ENCODE peak calls at places on chromosomes 13 and 19, in nine cellular contexts. O, G, A, R, I, W, F, J and Y are unnamed samples.

GRCh38 chr19:1860133-1860775 is 3.1 kb downstream of the KLF16 start:
- DNase-seq in O (peak; percentile 79), G (peak; percentile 86), A (no peak), R (peak; percentile 72), I (peak; percentile 67), W (peak; percentile 81), F (peak; percentile 68), J (no peak), Y (peak; percentile 74)

GRCh38 chr19:21109116-21109515 is 27.1 kb downstream of the ZNF714 start:
- DNase-seq in O (no peak), G (no peak), A (no peak), R (no peak), I (no peak), W (no peak), F (no peak), J (no peak), Y (no peak)

GRCh38 chr13:43325636-43326035 is 302.2 kb downstream of the DNAJC15 start:
- DNase-seq in O (no peak), G (no peak), A (no peak), R (no peak), I (no peak), W (no peak), F (no peak), J (no peak), Y (no peak)

GRCh38 chr19:55206664-55207500 is 2.4 kb downstream of the PTPRH start:
- DNase-seq in O (peak; percentile 93), G (peak; percentile 93), A (peak; percentile 17), R (peak; percentile 82), I (peak; percentile 87), W (peak; percentile 91), F (peak; percentile 82), J (peak; percentile 56), Y (peak; percentile 50)

GRCh38 chr13:94292323-94292640 is 187.2 kb downstream of the DCT start:
- DNase-seq in O (no peak), G (no peak), A (no peak), R (no peak), I (no peak), W (no peak), F (no peak), J (no peak), Y (no peak)

GRCh38 chr13:36880961-36881360 is 39.1 kb downstream of the SMAD9 start:
- DNase-seq in O (no peak), G (no peak), A (no peak), R (no peak), I (no peak), W (no peak), F (no peak), J (no peak), Y (no peak)

GRCh38 chr19:31307270-31307669 is 42.0 kb downstream of the TSHZ3 start:
- DNase-seq in O (no peak), G (no peak), A (no peak), R (no peak), I (no peak), W (no peak), F (no peak), J (no peak), Y (no peak)

GRCh38 chr19:35213678-35214632 is 14.6 kb downstream of the FAM187B start:
- DNase-seq in O (peak; percentile 85), G (peak; percentile 67), A (peak; percentile 66), R (peak; percentile 81), I (no peak), W (peak; percentile 86), F (peak; percentile 71), J (no peak), Y (peak; percentile 69)

DNA sequence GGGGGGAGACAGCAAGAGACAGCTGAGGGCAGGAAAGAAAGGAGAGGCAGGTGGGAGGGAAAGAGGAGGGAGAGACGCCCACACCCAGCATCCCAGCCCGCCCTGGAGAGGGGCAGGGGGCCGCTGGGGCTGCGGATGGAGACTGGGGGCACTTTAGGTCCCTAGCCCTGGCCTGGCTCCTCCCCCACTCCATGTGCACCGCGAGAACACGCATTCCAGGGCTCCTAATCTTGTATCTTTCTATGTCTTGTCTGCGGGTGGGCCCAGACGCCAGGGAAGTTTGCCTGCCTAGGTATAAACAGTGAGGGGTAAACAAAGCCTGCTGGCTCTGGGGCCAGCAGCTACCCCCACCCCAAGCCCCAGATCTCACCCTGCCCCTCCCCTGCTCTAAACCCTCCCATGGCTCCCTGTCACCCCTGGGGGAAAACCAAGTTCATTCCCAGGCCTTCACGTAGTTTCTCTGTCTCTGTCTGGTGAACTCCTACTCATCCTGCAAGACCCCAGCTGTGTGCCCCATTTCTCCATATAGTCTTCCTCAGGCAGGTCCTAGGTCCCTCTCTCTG is 5.8 kb downstream of the TLE5 start:
- DNase-seq in O (peak; percentile 68), G (no peak), A (no peak), R (no peak), I (no peak), W (no peak), F (no peak), J (no peak), Y (no peak)
- H3K4me3 ChIP-seq in O (peak overlapping the region; percentile 25), G (no peak overlapping the region), A (no peak overlapping the region), R (no peak overlapping the region), I (no peak overlapping the region), W (no peak overlapping the region), F (no peak overlapping the region), J (no peak overlapping the region), Y (no peak overlapping the region)

GRCh38 chr19:45782820-45783785 is 813 bp upstream of the DMPK start:
- DNase-seq in O (peak; percentile 58), G (peak; percentile 93), A (peak; percentile 83), R (peak; percentile 86), I (peak; percentile 54), W (no peak), F (no peak), J (no peak), Y (no peak)

GRCh38 chr19:45780448-45781281 is 1.6 kb downstream of the DMPK start:
- DNase-seq in O (no peak), G (no peak), A (no peak), R (peak; percentile 60), I (no peak), W (no peak), F (no peak), J (no peak), Y (no peak)

GRCh38 chr19:45780146-45780447 is 2.2 kb downstream of the DMPK start:
- DNase-seq in O (no peak), G (peak; percentile 48), A (no peak), R (no peak), I (no peak), W (no peak), F (no peak), J (no peak), Y (no peak)

GRCh38 chr19:45782162-45782623 is at the start of gene DMPK:
- DNase-seq in O (no peak), G (peak; percentile 92), A (no peak), R (peak; percentile 54), I (peak; percentile 77), W (no peak), F (no peak), J (no peak), Y (no peak)

DNA sequence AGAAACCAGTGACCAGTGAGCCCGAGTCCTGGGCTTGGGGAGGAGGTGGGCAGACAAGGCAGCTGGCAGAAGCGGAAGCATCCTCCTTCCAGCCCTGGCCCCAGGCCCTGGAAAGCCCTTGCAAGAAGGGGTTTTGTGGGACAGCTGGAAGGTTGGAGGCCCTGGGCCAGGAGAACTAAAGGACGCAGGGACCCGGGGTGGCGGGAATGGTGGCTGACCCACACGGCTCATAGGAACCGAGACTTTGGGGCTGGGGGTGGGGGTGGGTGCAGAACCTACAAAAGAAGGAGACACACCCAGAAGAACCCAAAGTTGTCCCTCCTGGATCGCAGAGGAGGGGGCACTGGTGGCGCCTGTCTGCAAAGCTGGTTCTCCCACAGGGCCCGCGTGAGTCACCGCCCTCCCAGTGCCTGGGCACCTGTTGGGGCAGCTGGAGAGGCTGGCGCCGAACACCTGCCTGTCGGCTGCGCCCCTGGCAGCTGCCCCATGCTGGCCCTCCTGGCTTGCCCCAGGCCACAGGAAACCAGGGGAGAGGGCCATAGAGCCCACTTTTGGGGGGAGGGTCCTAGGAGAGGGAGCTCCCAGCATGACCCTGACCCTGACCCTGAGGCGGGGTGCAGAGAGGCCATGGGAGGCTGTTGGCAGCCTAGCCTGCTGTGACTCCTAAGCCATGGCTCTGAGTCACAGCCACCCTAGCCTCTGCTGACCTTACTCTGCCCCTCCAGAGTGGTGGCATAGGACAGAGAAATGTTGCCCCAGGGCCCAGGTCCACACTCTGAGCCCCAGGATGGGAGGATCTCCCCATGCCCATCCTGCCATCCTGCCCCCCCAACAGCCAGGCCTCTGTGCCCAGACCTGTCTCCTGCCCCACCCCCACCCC is 768 bp downstream of the DMPK start:
- DNase-seq in O (peak; percentile 57), G (no peak), A (peak; percentile 86), R (peak; percentile 43), I (no peak), W (no peak), F (no peak), J (no peak), Y (no peak)
- H3K4me3 ChIP-seq in O (peak overlapping the region; percentile 34), G (peak overlapping the region; percentile 50), A (peak overlapping the region; percentile 60), R (peak overlapping the region; percentile 78), I (peak overlapping the region; percentile 36), W (peak overlapping the region; percentile 35), F (no peak overlapping the region), J (no peak overlapping the region), Y (no peak overlapping the region)

DNA sequence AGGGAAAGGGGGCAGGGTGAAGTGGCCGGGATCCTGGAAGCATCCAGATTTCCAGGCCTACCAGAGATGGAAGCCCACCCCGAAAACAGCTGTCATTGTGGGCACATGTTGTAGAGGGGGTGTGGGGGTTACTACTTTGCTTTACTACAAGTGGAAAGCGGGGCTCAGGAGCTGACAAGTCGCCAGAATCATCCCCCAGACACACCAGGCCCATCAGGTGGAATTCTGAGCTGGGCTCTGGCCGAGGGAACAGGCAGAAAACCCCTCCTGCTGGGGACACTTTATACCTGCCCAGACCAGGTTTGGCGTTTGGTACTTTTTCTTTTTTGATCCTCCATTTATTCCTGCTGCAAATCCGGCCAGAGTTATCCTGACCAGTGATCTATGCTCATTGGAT is 3.8 kb downstream of the CDX2 start:
- DNase-seq in O (no peak), G (no peak), A (no peak), R (no peak), I (no peak), W (peak; percentile 37), F (no peak), J (no peak), Y (no peak)
- H3K4me3 ChIP-seq in O (no peak overlapping the region), G (no peak overlapping the region), A (no peak overlapping the region), R (no peak overlapping the region), I (no peak overlapping the region), W (peak overlapping the region; percentile 75), F (no peak overlapping the region), J (no peak overlapping the region), Y (no peak overlapping the region)

GRCh38 chr19:47723573-47723923 is 10.3 kb downstream of the EHD2 start:
- DNase-seq in O (peak; percentile 92), G (peak; percentile 81), A (no peak), R (peak; percentile 82), I (no peak), W (no peak), F (peak; percentile 98), J (peak; percentile 63), Y (peak; percentile 92)

GRCh38 chr19:47716270-47716937 is 3.2 kb downstream of the EHD2 start:
- DNase-seq in O (no peak), G (no peak), A (no peak), R (no peak), I (no peak), W (no peak), F (peak; percentile 48), J (no peak), Y (no peak)

GRCh38 chr19:47720669-47721068 is 7.4 kb downstream of the EHD2 start:
- DNase-seq in O (no peak), G (no peak), A (no peak), R (no peak), I (no peak), W (no peak), F (peak; percentile 36), J (no peak), Y (no peak)

GRCh38 chr19:47714339-47714738 is 1.1 kb downstream of the EHD2 start:
- DNase-seq in O (no peak), G (no peak), A (no peak), R (no peak), I (no peak), W (no peak), F (no peak), J (no peak), Y (no peak)

DNA sequence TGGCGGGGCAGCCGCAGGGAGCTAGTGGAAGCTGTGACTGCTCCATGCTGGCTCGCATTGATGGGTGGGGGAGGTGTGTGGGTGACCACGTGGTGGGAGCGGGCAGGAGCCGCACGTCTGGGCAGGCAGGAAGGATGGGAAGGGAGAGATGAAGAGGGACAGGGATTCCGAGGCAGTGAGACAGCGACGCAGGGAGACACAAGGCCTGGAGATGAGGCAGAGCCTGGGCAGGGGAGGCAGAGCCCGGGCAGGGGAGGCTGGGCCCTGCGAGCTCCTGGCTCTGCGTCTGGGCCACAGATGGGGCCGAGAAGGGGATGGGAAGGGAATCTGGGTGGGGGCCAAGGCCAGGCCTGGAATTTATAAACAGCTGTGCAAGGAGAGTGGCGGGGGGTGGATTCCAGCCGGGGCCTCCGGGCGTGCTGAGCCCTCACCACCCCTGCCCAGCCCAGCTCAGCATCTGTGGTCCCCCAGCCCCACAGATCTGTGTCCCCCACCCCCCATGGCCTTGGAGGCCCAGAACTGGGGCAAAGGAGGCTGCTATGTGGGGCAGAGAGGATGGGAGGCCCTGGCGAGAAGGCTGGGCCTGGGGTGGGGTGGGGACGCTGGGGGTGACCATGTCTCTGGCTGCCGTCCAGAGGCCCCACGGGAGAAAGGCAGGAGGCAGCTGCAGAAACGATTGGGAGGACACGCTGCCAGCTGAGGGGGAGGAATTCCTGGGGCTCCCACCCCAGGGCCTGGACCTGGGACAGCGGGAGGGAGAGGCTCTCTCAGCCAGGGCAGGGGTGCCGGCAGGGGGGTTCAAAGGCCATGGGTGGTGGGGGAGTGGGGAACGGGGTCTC is 6.0 kb downstream of the EHD2 start:
- DNase-seq in O (peak; percentile 91), G (peak; percentile 96), A (peak; percentile 64), R (peak; percentile 95), I (peak; percentile 43), W (peak; percentile 61), F (peak; percentile 22), J (peak; percentile 70), Y (no peak)
- H3K4me3 ChIP-seq in O (peak overlapping the region; percentile 17), G (peak overlapping the region; percentile 10), A (peak overlapping the region; percentile 45), R (peak overlapping the region; percentile 13), I (no peak overlapping the region), W (no peak overlapping the region), F (no peak overlapping the region), J (no peak overlapping the region), Y (no peak overlapping the region)